ENCODE peak calls at places on chromosomes 3 and 15, in eight cellular contexts. X, Y, K, I, E, H, J and G are unnamed samples.

GRCh38 chr3:63976166-63976861 is 47.0 kb downstream of the PSMD6 start:
- DNase-seq in K (no peak), Y (no peak), I (no peak), E (peak), H (no peak), X (no peak), J (no peak), G (peak)

GRCh38 chr15:91652610-91653207 is 200.8 kb upstream of the SLCO3A1 start:
- DNase-seq in X (no peak), I (no peak), J (no peak), E (peak), H (no peak), K (no peak), Y (no peak), G (no peak)

GRCh38 chr3:127002195-127003174 is 19.6 kb downstream of the PLXNA1 start:
- DNase-seq in X (peak), I (no peak), Y (peak), K (no peak), E (peak), J (peak), H (peak), G (peak)

GRCh38 chr3:131975047-131975446 is 59.8 kb downstream of the CPNE4 start:
- DNase-seq in X (no peak), H (no peak), I (no peak), J (no peak), E (no peak), K (no peak), Y (no peak), G (no peak)

GRCh38 chr15:69853572-69853971 is 244.1 kb downstream of the TLE3 start:
- DNase-seq in E (no peak), Y (no peak), I (no peak), K (peak), X (no peak), H (no peak), J (no peak), G (peak)

GRCh38 chr15:95259513-95259912 is 1028.2 kb downstream of the MCTP2 start:
- DNase-seq in H (peak), I (peak), E (peak), J (peak), X (peak), K (peak), Y (peak), G (peak)

GRCh38 chr3:138694287-138695007 is 85.9 kb downstream of the FAIM start:
- DNase-seq in K (peak), I (no peak), E (peak), Y (no peak), H (no peak), X (peak), J (no peak), G (peak)

GRCh38 chr3:197354195-197355059 is 56.0 kb upstream of the DLG1 start:
- DNase-seq in X (peak), J (no peak), Y (peak), K (no peak), H (peak), I (peak), E (no peak), G (no peak)

GRCh38 chr3:11671648-11672100 is 28.0 kb upstream of the VGLL4 start:
- DNase-seq in I (no peak), X (peak), H (no peak), E (peak), J (no peak), K (peak), Y (no peak), G (no peak)

GRCh38 chr15:48966595-48967301 is 3.0 kb upstream of the SHC4 start:
- DNase-seq in J (no peak), X (no peak), Y (no peak), I (no peak), E (peak), H (no peak), K (no peak), G (peak)

GRCh38 chr15:39194431-39194830 is 386.4 kb upstream of the THBS1 start:
- DNase-seq in E (no peak), X (no peak), H (no peak), J (no peak), Y (no peak), K (no peak), I (no peak), G (no peak)

GRCh38 chr15:77035584-77035983 is 35.3 kb downstream of the TSPAN3 start:
- DNase-seq in H (peak), I (no peak), J (peak), K (no peak), X (no peak), Y (peak), E (peak), G (no peak)

GRCh38 chr3:187830181-187830580 is 84.9 kb upstream of the BCL6 start:
- DNase-seq in X (no peak), K (no peak), J (no peak), I (no peak), Y (no peak), H (no peak), E (no peak), G (no peak)

GRCh38 chr3:119293761-119294401 is at the start of gene ARHGAP31:
- DNase-seq in E (peak), K (peak), H (peak), J (peak), X (peak), I (peak), Y (peak), G (peak)

GRCh38 chr3:135736740-135737139 is 228.8 kb upstream of the PPP2R3A start:
- DNase-seq in J (no peak), K (peak), Y (no peak), X (no peak), H (no peak), E (peak), I (no peak), G (no peak)

GRCh38 chr15:82810061-82810862 is 834 bp downstream of the WHAMM start:
- DNase-seq in I (no peak), X (peak), J (no peak), K (peak), H (peak), Y (peak), E (peak), G (no peak)

GRCh38 chr3:100149130-100149529 is 34.8 kb upstream of the FILIP1L start:
- DNase-seq in K (no peak), I (no peak), J (no peak), E (no peak), X (peak), Y (no peak), H (no peak), G (no peak)

GRCh38 chr3:172542089-172542488 is 18.9 kb upstream of the TNFSF10 start:
- DNase-seq in J (no peak), H (no peak), X (no peak), I (no peak), K (no peak), E (no peak), Y (no peak), G (no peak)

GRCh38 chr15:32030795-32031194 is 480 bp downstream of the CHRNA7 start:
- DNase-seq in I (no peak), X (peak), H (no peak), E (peak), Y (peak), J (no peak), K (peak), G (no peak)

GRCh38 chr3:163813935-163814334 is 1264.4 kb downstream of the SI start:
- DNase-seq in E (no peak), J (no peak), X (no peak), Y (no peak), K (no peak), H (no peak), I (no peak), G (no peak)

GRCh38 chr3:172371544-172371943 is 76.7 kb downstream of the GHSR start:
- DNase-seq in K (no peak), Y (no peak), J (no peak), X (no peak), I (no peak), H (no peak), E (no peak), G (no peak)

GRCh38 chr15:49645937-49646336 is 25.1 kb downstream of the DTWD1 start:
- DNase-seq in I (no peak), E (no peak), H (peak), X (peak), J (no peak), K (peak), Y (peak), G (no peak)

GRCh38 chr15:38879909-38880471 is 315.4 kb upstream of the RASGRP1 start:
- DNase-seq in X (no peak), K (no peak), J (no peak), E (no peak), I (no peak), H (no peak), Y (peak), G (no peak)

GRCh38 chr3:104604326-104605010 is 762.2 kb upstream of the ALCAM start:
- DNase-seq in Y (no peak), H (no peak), E (peak), K (no peak), X (no peak), I (no peak), J (no peak), G (no peak)

GRCh38 chr3:158668506-158668905 is 3.9 kb downstream of the LXN start:
- DNase-seq in X (no peak), J (no peak), I (no peak), E (no peak), K (no peak), H (no peak), Y (no peak), G (no peak)

GRCh38 chr3:191345334-191345733 is 15.0 kb upstream of the UTS2B start:
- DNase-seq in K (no peak), J (no peak), Y (no peak), H (no peak), I (no peak), E (no peak), X (no peak), G (no peak)

GRCh38 chr15:101093959-101094358 is 157.9 kb downstream of the CHSY1 start:
- DNase-seq in J (no peak), H (no peak), K (no peak), E (no peak), X (no peak), Y (no peak), I (no peak), G (no peak)

GRCh38 chr3:71187715-71188114 is 395.8 kb downstream of the FOXP1 start:
- DNase-seq in K (no peak), X (no peak), E (no peak), I (no peak), Y (no peak), H (no peak), J (no peak), G (no peak)
- TF ChIP-seq POLR2A in K (no peak), X (no peak), E (no peak), I (no peak), Y (no peak), H (no peak), J (no peak), G (no peak)

GRCh38 chr3:196159952-196160804 is 51.0 kb downstream of the ZDHHC19 start:
- DNase-seq in K (no peak), I (peak), X (peak), Y (no peak), H (peak), E (peak), J (no peak), G (peak)
- TF ChIP-seq POLR2A in K (no peak), I (peak), X (no peak), Y (no peak), H (no peak), E (peak), J (no peak), G (no peak)

GRCh38 chr3:50322386-50323091 is at the start of gene HYAL2:
- DNase-seq in Y (peak), I (no peak), K (no peak), H (peak), E (no peak), X (peak), J (no peak), G (no peak)

GRCh38 chr3:50320853-50321145 is 1.7 kb downstream of the HYAL2 start:
- DNase-seq in E (no peak), I (no peak), H (no peak), X (no peak), K (no peak), Y (no peak), J (no peak), G (no peak)

GRCh38 chr3:50321844-50322385 is 630 bp downstream of the HYAL2 start:
- DNase-seq in K (no peak), X (no peak), I (no peak), H (no peak), Y (no peak), E (no peak), J (no peak), G (no peak)

GRCh38 chr3:50319872-50320625 is 2.5 kb downstream of the HYAL2 start:
- DNase-seq in J (no peak), Y (no peak), K (no peak), X (no peak), E (no peak), H (no peak), I (no peak), G (no peak)

GRCh38 chr3:50321146-50321843 is 1.2 kb downstream of the HYAL2 start:
- DNase-seq in J (peak), H (peak), X (peak), I (peak), K (peak), Y (peak), E (peak), G (peak)
- TF ChIP-seq POLR2A in J (no peak), H (no peak), X (peak), I (peak), K (peak), Y (peak), E (peak), G (peak)

DNA sequence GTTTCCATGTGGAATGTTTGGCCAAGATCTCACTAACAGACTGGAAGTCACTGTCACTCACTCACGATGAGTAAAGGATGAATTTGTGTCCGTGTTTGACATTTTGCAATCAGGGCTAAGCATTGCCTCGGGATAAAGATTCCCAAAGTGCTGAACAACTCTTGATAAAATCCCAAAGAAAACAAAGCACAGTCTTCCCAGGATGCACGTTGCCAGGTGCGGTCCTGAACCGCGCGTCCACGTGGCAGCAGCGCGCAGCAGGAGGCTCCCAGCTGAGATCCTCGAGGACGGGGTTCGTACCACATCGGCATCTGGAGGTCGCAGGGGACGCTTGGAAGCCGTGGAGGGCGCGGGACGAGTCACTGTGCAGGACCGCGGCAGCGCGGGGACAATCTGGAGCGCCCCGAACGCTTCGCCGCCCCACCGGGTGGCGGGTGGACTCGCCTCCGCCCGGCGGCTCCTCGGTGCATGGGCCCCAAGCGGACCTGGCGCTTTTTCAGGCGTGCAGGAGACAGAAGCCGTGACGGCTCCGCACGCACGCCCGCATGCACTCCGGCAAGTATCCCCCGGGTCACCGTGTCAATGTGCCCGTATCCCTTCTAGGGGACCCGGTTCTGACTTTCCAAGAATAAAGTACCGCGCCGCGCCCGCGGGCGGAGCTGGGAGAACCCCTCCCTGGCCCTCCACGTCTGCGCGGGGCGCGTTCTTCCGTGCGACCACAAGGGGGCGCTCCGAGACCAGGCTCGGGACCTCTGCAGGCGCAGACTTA is 17.7 kb downstream of the CPN2 start:
- DNase-seq in J (peak), E (peak), K (peak), I (peak), H (peak), X (peak), Y (peak), G (peak)
- TF ChIP-seq POLR2A in J (no peak), E (no peak), K (no peak), I (no peak), H (no peak), X (no peak), Y (no peak), G (no peak)

GRCh38 chr15:52379395-52380111 is 83.9 kb upstream of the MYO5C start:
- DNase-seq in I (no peak), E (no peak), K (no peak), J (no peak), X (no peak), H (no peak), Y (no peak), G (no peak)
- TF ChIP-seq POLR2A in I (peak), E (no peak), K (no peak), J (no peak), X (no peak), H (no peak), Y (no peak), G (no peak)

DNA sequence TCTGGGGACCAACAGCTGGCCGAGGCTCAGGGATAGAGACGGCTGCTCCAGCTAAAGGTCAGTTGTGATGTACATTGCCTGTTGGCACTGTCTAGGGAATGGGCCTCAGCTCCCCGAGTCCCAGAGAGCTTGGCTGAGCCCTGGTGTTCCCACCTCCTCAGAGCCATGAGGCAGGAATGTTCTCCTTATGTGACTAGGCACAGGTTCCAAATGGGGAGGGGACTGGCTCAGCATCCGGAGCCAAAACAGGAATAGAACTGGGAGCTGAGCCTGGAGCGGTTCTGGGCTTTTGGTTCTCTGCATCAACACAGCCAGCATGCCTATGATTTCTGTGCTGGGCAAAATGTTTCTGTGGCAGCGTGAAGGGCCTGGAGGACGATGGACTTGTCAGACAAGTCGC is at the start of gene FAM131A:
- DNase-seq in X (peak), K (no peak), J (no peak), E (no peak), Y (peak), H (no peak), I (no peak), G (no peak)
- TF ChIP-seq POLR2A in X (no peak), K (no peak), J (no peak), E (no peak), Y (no peak), H (no peak), I (no peak), G (no peak)

GRCh38 chr15:74789171-74789627 is 7.3 kb downstream of the CSK start:
- DNase-seq in Y (no peak), X (peak), H (peak), E (no peak), K (no peak), J (no peak), I (no peak), G (no peak)

GRCh38 chr15:74786659-74787165 is 4.8 kb downstream of the CSK start:
- DNase-seq in H (no peak), Y (no peak), E (peak), X (no peak), J (no peak), I (no peak), K (no peak), G (no peak)

GRCh38 chr15:74788042-74788715 is 6.3 kb downstream of the CSK start:
- DNase-seq in X (no peak), Y (no peak), I (no peak), E (peak), H (no peak), K (no peak), J (no peak), G (no peak)

GRCh38 chr15:74788716-74789151 is 6.9 kb downstream of the CSK start:
- DNase-seq in I (peak), J (no peak), Y (no peak), X (no peak), E (peak), H (no peak), K (no peak), G (no peak)

DNA sequence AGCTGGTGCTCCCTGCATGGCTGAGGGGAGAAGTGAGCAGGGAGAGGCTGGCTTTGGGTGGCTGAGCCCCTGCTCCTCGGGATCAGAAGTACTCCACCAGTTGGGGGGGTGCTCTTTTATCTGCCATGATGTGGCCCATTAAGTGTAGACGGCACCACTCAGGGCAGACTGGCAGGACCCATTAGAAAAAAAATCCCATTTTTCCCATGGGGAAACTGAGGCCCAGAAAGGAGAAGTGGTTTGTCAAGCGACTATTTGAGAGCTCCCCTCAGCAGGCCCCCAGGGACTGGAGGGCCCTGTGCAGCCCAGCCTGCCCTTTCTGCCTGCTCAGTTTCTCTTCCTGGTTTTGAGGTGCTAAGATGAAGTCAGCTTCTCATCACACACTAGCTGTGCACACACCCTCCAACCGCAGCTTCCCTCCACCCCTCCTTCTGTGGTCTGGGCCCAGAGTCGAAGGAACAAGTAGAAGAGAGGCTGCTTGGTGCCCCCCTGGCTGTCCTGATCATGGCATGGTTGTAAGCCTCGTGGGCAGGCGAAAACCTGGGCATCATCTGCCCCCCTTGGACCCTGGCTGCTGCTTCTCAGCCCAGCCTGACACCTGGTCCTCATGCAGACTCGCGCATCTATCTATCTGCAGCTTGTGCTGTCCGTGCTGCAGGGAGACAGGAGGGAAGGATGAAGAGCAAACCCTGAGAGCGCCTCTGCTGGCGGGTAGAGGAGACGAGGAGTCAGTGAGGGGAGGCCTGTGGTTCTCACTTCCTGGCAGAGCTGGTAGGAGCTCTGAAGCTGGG is 5.6 kb downstream of the CSK start:
- DNase-seq in E (peak), H (peak), X (peak), I (peak), Y (no peak), K (peak), J (no peak), G (peak)
- TF ChIP-seq POLR2A in E (no peak), H (no peak), X (no peak), I (no peak), Y (no peak), K (no peak), J (no peak), G (no peak)

DNA sequence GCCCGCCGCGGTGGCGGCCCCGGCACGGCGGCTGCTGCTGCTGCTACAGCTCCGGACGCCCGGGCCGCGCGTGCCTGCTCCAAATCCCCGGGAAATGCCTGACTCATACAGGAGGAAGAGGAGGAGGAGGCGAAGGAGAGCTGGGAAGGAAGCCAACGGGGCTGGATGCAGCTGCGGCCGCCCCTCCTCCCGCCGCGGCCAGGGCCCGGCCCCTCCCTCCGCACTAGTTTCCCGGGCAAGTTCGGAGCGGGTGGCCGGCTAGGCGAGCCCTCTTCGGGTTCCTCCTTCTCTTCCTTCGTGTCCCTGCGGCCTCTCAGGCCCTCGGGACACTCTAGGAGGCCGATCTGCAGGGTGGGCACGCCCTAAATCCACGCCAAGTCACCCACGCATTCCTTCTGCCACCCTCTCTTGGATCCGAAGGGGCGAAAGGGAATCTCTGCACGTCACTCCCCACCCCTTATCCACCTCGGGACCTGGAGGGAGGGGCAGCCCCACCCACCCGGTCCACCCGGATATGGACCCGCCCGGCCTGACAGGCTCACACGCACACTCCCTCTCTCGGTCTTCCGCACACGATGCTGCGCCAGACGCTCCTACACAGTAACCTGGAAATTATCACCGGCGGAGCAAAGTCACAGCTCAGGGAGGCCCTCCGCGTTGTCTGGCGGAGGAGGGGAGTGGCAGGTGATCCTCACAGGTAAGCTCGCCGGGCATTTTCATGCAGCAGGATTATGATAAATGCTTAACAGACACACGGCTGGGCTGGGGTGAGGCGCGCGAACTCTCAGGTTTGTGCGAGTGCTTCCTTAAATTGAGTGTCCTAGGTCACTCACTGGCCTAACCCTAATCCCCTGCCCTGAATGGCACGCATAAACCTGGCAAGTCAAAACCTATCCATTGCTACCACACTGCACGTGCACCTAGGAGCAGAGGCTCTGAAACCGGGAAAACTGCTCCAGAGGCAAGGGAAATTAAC is at the start of the genes OSBPL10 and ZNF860:
- DNase-seq in X (peak), J (peak), E (peak), Y (peak), H (peak), I (no peak), K (peak), G (peak)
- TF ChIP-seq POLR2A in X (no peak), J (no peak), E (no peak), Y (no peak), H (no peak), I (no peak), K (peak), G (peak)